ENCODE peak calls at places on chromosome 11, in seven cellular contexts. One of them, this sample, is unnamed.

GRCh38 chr11:13354335-13354734 is 76.7 kb downstream of the BMAL1 start:
- DNase-seq in neuronal stem cell: no peak
- DNase-seq in endothelial cell of umbilical vein: peak
- DNase-seq in keratinocyte: no peak
- DNase-seq in IMR-90: peak
- DNase-seq in fibroblast of lung: no peak
- DNase-seq in mesenchymal stem cell: no peak
- DNase-seq in this sample: no peak

GRCh38 chr11:6622261-6623171 is 3.3 kb upstream of the TPP1 start:
- DNase-seq in neuronal stem cell: no peak
- DNase-seq in endothelial cell of umbilical vein: no peak
- DNase-seq in keratinocyte: no peak
- DNase-seq in IMR-90: no peak
- DNase-seq in fibroblast of lung: no peak
- DNase-seq in mesenchymal stem cell: no peak
- DNase-seq in this sample: peak

GRCh38 chr11:69540118-69541000 is 58.9 kb downstream of the LINC01488 start:
- DNase-seq in neuronal stem cell: no peak
- DNase-seq in endothelial cell of umbilical vein: peak
- DNase-seq in keratinocyte: no peak
- DNase-seq in IMR-90: no peak
- DNase-seq in fibroblast of lung: no peak
- DNase-seq in mesenchymal stem cell: no peak
- DNase-seq in this sample: no peak

GRCh38 chr11:76785513-76785912 is 2.4 kb downstream of the TSKU start:
- DNase-seq in neuronal stem cell: no peak
- DNase-seq in endothelial cell of umbilical vein: no peak
- DNase-seq in keratinocyte: no peak
- DNase-seq in IMR-90: no peak
- DNase-seq in fibroblast of lung: no peak
- DNase-seq in mesenchymal stem cell: no peak
- DNase-seq in this sample: no peak

GRCh38 chr11:2387266-2387982 is 10.3 kb downstream of the CD81 start:
- DNase-seq in neuronal stem cell: no peak
- DNase-seq in endothelial cell of umbilical vein: no peak
- DNase-seq in keratinocyte: no peak
- DNase-seq in IMR-90: peak
- DNase-seq in fibroblast of lung: peak
- DNase-seq in mesenchymal stem cell: peak
- DNase-seq in this sample: peak

GRCh38 chr11:21514298-21514697 is 678.6 kb upstream of the ANO5 start:
- DNase-seq in neuronal stem cell: no peak
- DNase-seq in endothelial cell of umbilical vein: no peak
- DNase-seq in keratinocyte: no peak
- DNase-seq in IMR-90: no peak
- DNase-seq in fibroblast of lung: no peak
- DNase-seq in mesenchymal stem cell: no peak
- DNase-seq in this sample: peak

GRCh38 chr11:130782361-130783221 is 133.7 kb downstream of the SNX19 start:
- DNase-seq in neuronal stem cell: no peak
- DNase-seq in endothelial cell of umbilical vein: peak
- DNase-seq in keratinocyte: no peak
- DNase-seq in IMR-90: peak
- DNase-seq in fibroblast of lung: peak
- DNase-seq in mesenchymal stem cell: peak
- DNase-seq in this sample: no peak

GRCh38 chr11:130428692-130429681 is 578 bp upstream of the ADAMTS8 start:
- DNase-seq in neuronal stem cell: no peak
- DNase-seq in endothelial cell of umbilical vein: no peak
- DNase-seq in keratinocyte: no peak
- DNase-seq in IMR-90: no peak
- DNase-seq in fibroblast of lung: no peak
- DNase-seq in mesenchymal stem cell: no peak
- DNase-seq in this sample: no peak

GRCh38 chr11:108592591-108593213 is 866 bp downstream of the EXPH5 start:
- DNase-seq in neuronal stem cell: peak
- DNase-seq in endothelial cell of umbilical vein: no peak
- DNase-seq in keratinocyte: no peak
- DNase-seq in IMR-90: no peak
- DNase-seq in fibroblast of lung: peak
- DNase-seq in mesenchymal stem cell: peak
- DNase-seq in this sample: peak

GRCh38 chr11:34160049-34160721 is 54.8 kb downstream of the NAT10 start:
- DNase-seq in neuronal stem cell: no peak
- DNase-seq in endothelial cell of umbilical vein: no peak
- DNase-seq in keratinocyte: no peak
- DNase-seq in IMR-90: no peak
- DNase-seq in fibroblast of lung: peak
- DNase-seq in mesenchymal stem cell: no peak
- DNase-seq in this sample: no peak

GRCh38 chr11:85171648-85172257 is 455.4 kb downstream of the DLG2 start:
- DNase-seq in neuronal stem cell: no peak
- DNase-seq in endothelial cell of umbilical vein: no peak
- DNase-seq in keratinocyte: no peak
- DNase-seq in IMR-90: no peak
- DNase-seq in fibroblast of lung: peak
- DNase-seq in mesenchymal stem cell: no peak
- DNase-seq in this sample: no peak

GRCh38 chr11:73308003-73308962 is at the start of gene ARHGEF17:
- DNase-seq in neuronal stem cell: peak
- DNase-seq in endothelial cell of umbilical vein: peak
- DNase-seq in keratinocyte: no peak
- DNase-seq in IMR-90: peak
- DNase-seq in fibroblast of lung: peak
- DNase-seq in mesenchymal stem cell: peak
- DNase-seq in this sample: no peak

GRCh38 chr11:57647368-57647767 is 2.3 kb downstream of the YPEL4 start:
- DNase-seq in neuronal stem cell: no peak
- DNase-seq in endothelial cell of umbilical vein: no peak
- DNase-seq in keratinocyte: no peak
- DNase-seq in IMR-90: no peak
- DNase-seq in fibroblast of lung: no peak
- DNase-seq in mesenchymal stem cell: no peak
- DNase-seq in this sample: no peak

GRCh38 chr11:42243370-42243769 is 783.9 kb upstream of the LRRC4C start:
- DNase-seq in neuronal stem cell: no peak
- DNase-seq in endothelial cell of umbilical vein: no peak
- DNase-seq in keratinocyte: no peak
- DNase-seq in IMR-90: no peak
- DNase-seq in fibroblast of lung: no peak
- DNase-seq in mesenchymal stem cell: no peak
- DNase-seq in this sample: no peak

GRCh38 chr11:57530215-57530595 is 349 bp downstream of the TIMM10 start:
- DNase-seq in neuronal stem cell: no peak
- DNase-seq in endothelial cell of umbilical vein: no peak
- DNase-seq in keratinocyte: no peak
- DNase-seq in IMR-90: no peak
- DNase-seq in fibroblast of lung: no peak
- DNase-seq in mesenchymal stem cell: no peak
- DNase-seq in this sample: peak

GRCh38 chr11:19740586-19740985 is 27.9 kb downstream of the NAV2 start:
- DNase-seq in neuronal stem cell: no peak
- DNase-seq in endothelial cell of umbilical vein: peak
- DNase-seq in keratinocyte: no peak
- DNase-seq in IMR-90: no peak
- DNase-seq in fibroblast of lung: no peak
- DNase-seq in mesenchymal stem cell: no peak
- DNase-seq in this sample: no peak

GRCh38 chr11:75013051-75013450 is 24.3 kb downstream of the NEU3 start:
- DNase-seq in neuronal stem cell: no peak
- DNase-seq in endothelial cell of umbilical vein: no peak
- DNase-seq in keratinocyte: no peak
- DNase-seq in IMR-90: peak
- DNase-seq in fibroblast of lung: peak
- DNase-seq in mesenchymal stem cell: peak
- DNase-seq in this sample: no peak

GRCh38 chr11:76175731-76176303 is 30.5 kb downstream of the WNT11 start:
- DNase-seq in neuronal stem cell: no peak
- DNase-seq in endothelial cell of umbilical vein: no peak
- DNase-seq in keratinocyte: no peak
- DNase-seq in IMR-90: no peak
- DNase-seq in fibroblast of lung: no peak
- DNase-seq in mesenchymal stem cell: no peak
- DNase-seq in this sample: no peak

GRCh38 chr11:44742470-44742869 is 15.7 kb downstream of the TSPAN18 start:
- DNase-seq in neuronal stem cell: no peak
- DNase-seq in endothelial cell of umbilical vein: no peak
- DNase-seq in keratinocyte: no peak
- DNase-seq in IMR-90: no peak
- DNase-seq in fibroblast of lung: no peak
- DNase-seq in mesenchymal stem cell: no peak
- DNase-seq in this sample: no peak

GRCh38 chr11:103987631-103988594 is 48.5 kb upstream of the DDI1 start:
- DNase-seq in neuronal stem cell: no peak
- DNase-seq in endothelial cell of umbilical vein: no peak
- DNase-seq in keratinocyte: no peak
- DNase-seq in IMR-90: peak
- DNase-seq in fibroblast of lung: no peak
- DNase-seq in mesenchymal stem cell: no peak
- DNase-seq in this sample: no peak

GRCh38 chr11:66643745-66644437 is 5.4 kb downstream of the RBM4 start:
- DNase-seq in neuronal stem cell: no peak
- DNase-seq in endothelial cell of umbilical vein: no peak
- DNase-seq in keratinocyte: no peak
- DNase-seq in IMR-90: no peak
- DNase-seq in fibroblast of lung: no peak
- DNase-seq in mesenchymal stem cell: no peak
- DNase-seq in this sample: no peak
- H3K9ac ChIP-seq in neuronal stem cell: peak
- H3K9ac ChIP-seq in endothelial cell of umbilical vein: no peak
- H3K9ac ChIP-seq in keratinocyte: no peak
- H3K9ac ChIP-seq in IMR-90: no peak
- H3K9ac ChIP-seq in fibroblast of lung: no peak
- H3K9ac ChIP-seq in mesenchymal stem cell: no peak
- H3K9ac ChIP-seq in this sample: no peak

GRCh38 chr11:47234669-47235075 is 13.9 kb downstream of the ACP2 start:
- DNase-seq in neuronal stem cell: no peak
- DNase-seq in endothelial cell of umbilical vein: no peak
- DNase-seq in keratinocyte: no peak
- DNase-seq in IMR-90: peak
- DNase-seq in fibroblast of lung: peak
- DNase-seq in mesenchymal stem cell: no peak
- DNase-seq in this sample: no peak
- H2AFZ ChIP-seq in neuronal stem cell: no peak
- H2AFZ ChIP-seq in endothelial cell of umbilical vein: no peak
- H2AFZ ChIP-seq in keratinocyte: no peak
- H2AFZ ChIP-seq in IMR-90: peak
- H2AFZ ChIP-seq in fibroblast of lung: peak
- H2AFZ ChIP-seq in mesenchymal stem cell: no peak
- H2AFZ ChIP-seq in this sample: no peak

GRCh38 chr11:62854825-62855570 is 15.6 kb upstream of the WDR74 start:
- DNase-seq in neuronal stem cell: no peak
- DNase-seq in endothelial cell of umbilical vein: no peak
- DNase-seq in keratinocyte: no peak
- DNase-seq in IMR-90: no peak
- DNase-seq in fibroblast of lung: no peak
- DNase-seq in mesenchymal stem cell: no peak
- DNase-seq in this sample: peak

GRCh38 chr11:62854013-62854824 is 14.8 kb upstream of the WDR74 start:
- DNase-seq in neuronal stem cell: no peak
- DNase-seq in endothelial cell of umbilical vein: no peak
- DNase-seq in keratinocyte: no peak
- DNase-seq in IMR-90: no peak
- DNase-seq in fibroblast of lung: no peak
- DNase-seq in mesenchymal stem cell: no peak
- DNase-seq in this sample: no peak

GRCh38 chr11:62852523-62853188 is 13.3 kb upstream of the WDR74 start:
- DNase-seq in neuronal stem cell: no peak
- DNase-seq in endothelial cell of umbilical vein: no peak
- DNase-seq in keratinocyte: no peak
- DNase-seq in IMR-90: no peak
- DNase-seq in fibroblast of lung: no peak
- DNase-seq in mesenchymal stem cell: no peak
- DNase-seq in this sample: no peak

GRCh38 chr11:62851807-62852522 is 12.6 kb upstream of the WDR74 start:
- DNase-seq in neuronal stem cell: no peak
- DNase-seq in endothelial cell of umbilical vein: no peak
- DNase-seq in keratinocyte: no peak
- DNase-seq in IMR-90: no peak
- DNase-seq in fibroblast of lung: no peak
- DNase-seq in mesenchymal stem cell: no peak
- DNase-seq in this sample: no peak

DNA sequence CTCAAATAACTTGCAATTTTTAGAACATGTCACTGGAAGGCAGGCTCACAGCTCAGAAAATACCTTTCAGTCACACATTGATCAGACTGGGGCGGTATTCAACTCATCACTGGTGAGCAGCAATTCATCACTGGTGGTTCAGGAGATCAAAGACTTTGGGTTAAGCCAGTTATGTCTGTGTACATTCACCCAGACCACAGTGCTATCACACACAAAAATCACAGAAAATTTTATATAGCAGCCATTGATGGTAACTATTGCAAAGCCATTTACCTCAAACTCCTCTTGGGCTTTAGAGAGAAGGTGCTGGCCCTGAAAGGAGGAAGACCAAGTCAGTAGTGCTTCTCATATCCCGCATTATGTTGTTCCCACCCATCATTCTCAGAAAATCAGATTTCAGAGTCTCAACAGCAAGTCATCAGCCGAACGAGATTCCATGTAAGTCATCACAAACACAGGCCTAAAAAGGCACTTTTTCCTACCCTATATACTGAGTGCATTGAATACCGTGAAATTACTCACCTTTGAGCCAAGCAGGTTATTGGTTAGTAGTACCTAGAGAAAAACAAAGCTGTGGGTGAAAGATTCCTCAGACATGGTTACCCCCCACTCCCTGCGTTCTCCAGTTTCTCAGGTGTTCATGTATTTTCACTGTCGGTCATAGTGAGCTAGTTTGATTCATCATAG is 14.0 kb upstream of the WDR74 start:
- DNase-seq in neuronal stem cell: no peak
- DNase-seq in endothelial cell of umbilical vein: no peak
- DNase-seq in keratinocyte: no peak
- DNase-seq in IMR-90: no peak
- DNase-seq in fibroblast of lung: no peak
- DNase-seq in mesenchymal stem cell: no peak
- DNase-seq in this sample: no peak
- H3K9ac ChIP-seq in neuronal stem cell: no peak
- H3K9ac ChIP-seq in endothelial cell of umbilical vein: peak
- H3K9ac ChIP-seq in keratinocyte: peak
- H3K9ac ChIP-seq in IMR-90: peak
- H3K9ac ChIP-seq in fibroblast of lung: no peak
- H3K9ac ChIP-seq in mesenchymal stem cell: peak
- H3K9ac ChIP-seq in this sample: peak

DNA sequence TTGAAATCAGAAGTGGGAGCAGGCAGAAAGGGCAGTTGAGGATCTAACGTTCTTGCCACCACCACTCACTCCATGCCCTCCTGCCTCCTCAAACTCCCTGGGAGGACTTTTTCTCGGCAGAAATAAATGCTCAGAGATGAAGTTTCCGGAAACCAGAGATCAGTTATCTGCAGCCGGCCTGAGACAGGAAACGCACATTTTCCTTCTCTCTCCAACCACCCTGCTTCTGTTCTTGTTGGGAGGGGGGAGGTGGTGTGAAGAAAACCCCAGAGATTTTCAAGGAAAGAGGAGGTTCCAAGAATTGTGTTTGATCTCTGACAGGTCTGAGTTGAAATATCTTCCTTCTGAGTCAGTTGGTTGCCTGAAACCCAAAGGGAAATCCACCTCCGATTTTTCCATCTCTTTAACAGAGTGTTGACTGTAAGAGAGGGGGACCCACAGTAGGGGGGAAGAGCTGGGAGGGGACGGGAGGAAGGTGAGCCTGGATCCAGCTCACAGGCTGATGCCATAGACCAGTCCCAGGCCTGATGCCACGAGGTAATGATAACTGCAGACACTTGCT is 100.8 kb downstream of the TRAF6 start:
- DNase-seq in neuronal stem cell: no peak
- DNase-seq in endothelial cell of umbilical vein: peak
- DNase-seq in keratinocyte: no peak
- DNase-seq in IMR-90: peak
- DNase-seq in fibroblast of lung: peak
- DNase-seq in mesenchymal stem cell: peak
- DNase-seq in this sample: no peak
- H2AFZ ChIP-seq in neuronal stem cell: no peak
- H2AFZ ChIP-seq in endothelial cell of umbilical vein: peak
- H2AFZ ChIP-seq in keratinocyte: no peak
- H2AFZ ChIP-seq in IMR-90: peak
- H2AFZ ChIP-seq in fibroblast of lung: no peak
- H2AFZ ChIP-seq in mesenchymal stem cell: no peak
- H2AFZ ChIP-seq in this sample: no peak